ENCODE peak calls at places on chromosome 11, in nine cellular contexts. V, R, J, I, L, U, N, M and C are unnamed samples.

GRCh38 chr11:58963551-58964075 is 24.3 kb downstream of the GLYATL1 start:
- DNase-seq in V (no peak), R (no peak), J (no peak), I (no peak), L (peak), U (no peak), N (peak), M (peak), C (peak)

GRCh38 chr11:95341246-95341645 is 110.2 kb upstream of the SESN3 start:
- DNase-seq in V (no peak), R (no peak), J (no peak), I (no peak), L (no peak), U (no peak), N (no peak), M (no peak), C (no peak)

GRCh38 chr11:129643031-129643721 is 172.5 kb upstream of the TMEM45B start:
- DNase-seq in V (no peak), R (no peak), J (no peak), I (peak), L (no peak), U (no peak), N (peak), M (no peak), C (no peak)

GRCh38 chr11:79291948-79292347 is 148.9 kb downstream of the TENM4 start:
- DNase-seq in V (no peak), R (no peak), J (no peak), I (no peak), L (no peak), U (no peak), N (no peak), M (no peak), C (no peak)

GRCh38 chr11:65013130-65013691 is 749 bp upstream of the ARL2 start:
- DNase-seq in V (peak), R (peak), J (peak), I (peak), L (peak), U (peak), N (peak), M (peak), C (no peak)

GRCh38 chr11:129230006-129230405 is 37.9 kb upstream of the ARHGAP32 start:
- DNase-seq in V (no peak), R (no peak), J (peak), I (no peak), L (no peak), U (no peak), N (peak), M (no peak), C (no peak)

GRCh38 chr11:2277933-2278523 is 7.6 kb upstream of the ASCL2 start:
- DNase-seq in V (no peak), R (no peak), J (no peak), I (no peak), L (no peak), U (no peak), N (no peak), M (no peak), C (no peak)

GRCh38 chr11:126544311-126545056 is 189.0 kb downstream of the ST3GAL4 start:
- DNase-seq in V (no peak), R (no peak), J (no peak), I (no peak), L (no peak), U (no peak), N (peak), M (peak), C (peak)